ENCODE peak calls at places on chromosomes 7 and 10, in six cellular contexts. L is H9, E is uterus, T is body of pancreas, W is tibial nerve, F is fibroblast of lung. I is an unnamed sample.
A peak's percentile ranks its signal among the peaks of the same experiment; 100 is the strongest.

GRCh38 chr10:89651916-89652573 is 7.0 kb upstream of the PANK1 start:
- DNase-seq in L (no peak), E (no peak), T (no peak), W (no peak), F (no peak), I (no peak)

GRCh38 chr10:127298396-127298795 is 102.0 kb upstream of the INSYN2A start:
- DNase-seq in L (no peak), E (no peak), T (no peak), W (no peak), F (no peak), I (peak; percentile 11)

GRCh38 chr7:78019457-78020130 is 221.0 kb downstream of the PHTF2 start:
- DNase-seq in L (peak; percentile 81), E (peak; percentile 92), T (peak; percentile 92), W (peak; percentile 82), F (peak; percentile 82), I (peak; percentile 88)

GRCh38 chr10:30818854-30819253 is 189.3 kb upstream of the LYZL2 start:
- DNase-seq in L (no peak), E (no peak), T (no peak), W (no peak), F (no peak), I (no peak)

GRCh38 chr7:40879941-40880558 is 745.2 kb downstream of the SUGCT start:
- DNase-seq in L (no peak), E (no peak), T (no peak), W (no peak), F (peak; percentile 39), I (no peak)

GRCh38 chr7:7221602-7222038 is 39.3 kb downstream of the C1GALT1 start:
- DNase-seq in L (no peak), E (no peak), T (no peak), W (no peak), F (peak; percentile 72), I (no peak)

GRCh38 chr10:119431768-119432135 is 110.8 kb downstream of the RGS10 start:
- DNase-seq in L (no peak), E (no peak), T (no peak), W (no peak), F (no peak), I (no peak)

GRCh38 chr7:127393370-127394058 is 1.0 kb upstream of the ZNF800 start:
- DNase-seq in L (peak; percentile 33), E (peak; percentile 24), T (peak; percentile 36), W (no peak), F (no peak), I (no peak)

GRCh38 chr10:45425628-45426563 is 51.9 kb downstream of the ALOX5 start:
- DNase-seq in L (no peak), E (no peak), T (peak; percentile 78), W (no peak), F (no peak), I (no peak)

GRCh38 chr7:38568497-38568896 is 62.7 kb downstream of the AMPH start:
- DNase-seq in L (no peak), E (no peak), T (no peak), W (no peak), F (no peak), I (no peak)

GRCh38 chr7:131723926-131724325 is 167.5 kb upstream of the PODXL start:
- DNase-seq in L (no peak), E (no peak), T (no peak), W (no peak), F (no peak), I (no peak)

GRCh38 chr7:127741764-127742375 is 89.9 kb downstream of the SND1 start:
- DNase-seq in L (no peak), E (no peak), T (no peak), W (no peak), F (no peak), I (no peak)

GRCh38 chr7:149081914-149082313 is 8.6 kb downstream of the ZNF786 start:
- DNase-seq in L (no peak), E (no peak), T (no peak), W (no peak), F (no peak), I (no peak)

GRCh38 chr7:6026011-6026819 is 5.0 kb upstream of the ANKRD61 start:
- DNase-seq in L (peak; percentile 72), E (peak; percentile 43), T (peak; percentile 44), W (no peak), F (peak; percentile 24), I (peak; percentile 67)

DNA sequence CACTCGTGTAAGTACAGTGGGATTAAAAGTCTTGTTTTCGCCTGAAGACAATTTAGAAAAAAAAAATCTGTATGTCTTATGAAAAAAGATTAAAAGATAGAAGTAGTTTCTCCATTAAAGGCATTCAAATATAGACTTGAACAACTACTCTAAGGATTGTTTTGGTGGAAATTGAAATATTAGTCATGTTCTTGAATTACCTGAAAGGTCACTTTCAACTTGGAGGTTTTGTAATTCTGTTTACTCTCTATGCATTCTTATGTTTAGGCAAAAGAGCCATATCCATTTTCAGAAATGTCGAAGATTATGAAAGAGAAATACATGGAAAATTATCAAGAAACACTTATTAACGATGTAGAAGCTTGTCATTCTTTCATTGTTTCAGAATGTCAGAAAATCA is 373.7 kb downstream of the ARL4A start:
- DNase-seq in L (no peak), E (no peak), T (no peak), W (no peak), F (no peak), I (no peak)
- TF ChIP-seq CTCF in L (no peak), E (no peak), T (no peak), W (no peak), F (no peak), I (no peak)

DNA sequence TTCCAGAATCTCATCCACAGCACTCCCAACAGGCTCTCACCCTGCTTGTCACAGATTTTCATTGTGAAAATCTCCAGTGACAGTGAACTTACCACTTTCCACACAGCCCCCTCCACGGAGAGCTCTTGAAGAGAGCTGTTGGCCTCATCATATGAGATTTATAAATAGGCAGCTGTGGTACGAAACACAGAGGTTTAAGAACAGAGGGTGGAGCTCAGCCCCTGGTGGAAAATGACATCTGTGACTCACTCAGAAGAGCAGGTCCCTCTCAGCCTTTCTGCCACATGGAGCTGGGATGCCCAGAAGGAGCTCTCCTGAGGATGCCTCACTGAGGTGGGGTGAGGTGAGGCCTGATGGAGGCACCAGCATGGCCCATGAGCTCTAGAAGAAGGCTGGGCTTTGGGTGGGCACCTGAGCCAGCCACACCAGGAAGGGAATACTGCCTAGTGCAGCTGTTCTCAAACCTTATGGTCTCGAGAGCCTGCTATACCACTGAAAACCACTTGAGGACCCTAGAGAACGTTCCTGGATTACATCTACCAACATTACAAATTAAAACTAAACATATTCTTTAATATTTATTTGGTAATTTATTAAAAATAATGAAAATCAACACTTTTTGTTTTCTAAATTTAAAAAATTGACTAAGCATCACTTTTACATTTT is 25.8 kb upstream of the EEPD1 start:
- DNase-seq in L (no peak), E (no peak), T (no peak), W (no peak), F (no peak), I (no peak)
- H3K4me1 ChIP-seq in L (no peaks in the 10 kb centered on the region), E (no peaks in the 10 kb centered on the region), T (peaks cover 39% of the 10 kb centered on the region), W (no peaks in the 10 kb centered on the region), F (peaks cover 5% of the 10 kb centered on the region), I (peaks cover 45% of the 10 kb centered on the region)

DNA sequence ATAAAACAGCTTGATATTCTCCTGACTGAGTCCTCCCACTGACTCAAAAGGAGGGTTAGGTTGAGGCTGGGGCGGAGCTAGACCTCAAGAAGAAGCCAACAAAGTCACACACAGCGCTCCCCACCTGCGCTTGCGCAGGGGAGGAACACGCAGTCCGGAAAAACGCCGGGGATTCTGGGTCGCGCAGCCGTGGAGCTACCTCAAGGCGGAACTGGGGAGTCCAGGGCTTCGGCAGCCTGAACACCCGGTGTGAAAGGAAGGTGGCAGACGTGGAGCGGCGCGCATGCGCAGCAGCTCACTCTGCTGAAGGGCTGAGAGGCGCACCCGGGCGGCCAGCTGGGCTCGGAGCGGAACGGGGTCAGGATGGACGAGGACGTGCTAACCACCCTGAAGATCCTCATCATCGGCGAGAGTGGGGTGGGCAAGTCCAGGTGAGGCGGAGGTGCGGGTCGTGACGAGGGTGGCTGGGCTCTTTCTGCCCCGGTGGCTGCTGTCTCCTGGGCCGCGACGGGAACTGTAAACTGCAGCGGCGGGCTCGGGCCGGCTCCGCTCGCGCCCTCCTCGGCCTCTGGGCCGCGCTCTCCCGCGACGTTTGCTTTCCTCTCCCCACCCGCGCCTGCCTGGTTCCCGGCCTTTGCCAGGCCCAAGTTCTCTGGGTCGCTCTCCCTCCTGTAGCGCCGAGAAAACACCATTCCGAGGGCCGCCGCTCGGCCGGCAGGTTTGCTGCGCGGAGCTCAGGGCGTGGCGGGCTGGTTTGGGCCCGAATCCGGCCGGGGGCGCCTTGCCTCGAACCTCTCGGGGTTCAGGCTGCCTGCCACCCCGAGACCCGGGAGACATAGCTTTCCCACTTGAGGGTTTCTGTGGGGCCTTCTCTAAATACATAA is at the start of gene RAB18:
- DNase-seq in L (peak; percentile 98), E (peak; percentile 98), T (peak; percentile 99), W (peak; percentile 89), F (peak; percentile 99), I (peak; percentile 98)
- TF ChIP-seq CTCF in L (no peak), E (peak; percentile 42), T (peak; percentile 18), W (peak; percentile 17), F (peak; percentile 5), I (no peak)

GRCh38 chr10:124069341-124069740 is 24.1 kb downstream of the CHST15 start:
- DNase-seq in L (no peak), E (no peak), T (no peak), W (no peak), F (no peak), I (no peak)
- H3K4me1 ChIP-seq in L (peaks cover 5% of the 10 kb centered on the region), E (no peaks in the 10 kb centered on the region), T (peaks cover 17% of the 10 kb centered on the region), W (peaks cover 31% of the 10 kb centered on the region), F (no peaks in the 10 kb centered on the region), I (peaks cover 51% of the 10 kb centered on the region)

GRCh38 chr10:111716032-111716431 is 467.5 kb downstream of the GPAM start:
- DNase-seq in L (no peak), E (no peak), T (no peak), W (no peak), F (peak; percentile 1), I (no peak)
- TF ChIP-seq CTCF in L (no peak), E (no peak), T (no peak), W (no peak), F (no peak), I (no peak)

GRCh38 chr10:103851261-103851660 is 4.1 kb downstream of the SH3PXD2A start:
- DNase-seq in L (no peak), E (no peak), T (no peak), W (no peak), F (no peak), I (no peak)

GRCh38 chr10:103854265-103854686 is 1.1 kb downstream of the SH3PXD2A start:
- DNase-seq in L (peak; percentile 51), E (no peak), T (no peak), W (no peak), F (peak; percentile 68), I (no peak)

GRCh38 chr10:103852189-103852711 is 3.1 kb downstream of the SH3PXD2A start:
- DNase-seq in L (no peak), E (no peak), T (no peak), W (no peak), F (peak; percentile 83), I (no peak)

GRCh38 chr10:103853428-103854264 is 1.7 kb downstream of the SH3PXD2A start:
- DNase-seq in L (no peak), E (no peak), T (no peak), W (no peak), F (no peak), I (no peak)

DNA sequence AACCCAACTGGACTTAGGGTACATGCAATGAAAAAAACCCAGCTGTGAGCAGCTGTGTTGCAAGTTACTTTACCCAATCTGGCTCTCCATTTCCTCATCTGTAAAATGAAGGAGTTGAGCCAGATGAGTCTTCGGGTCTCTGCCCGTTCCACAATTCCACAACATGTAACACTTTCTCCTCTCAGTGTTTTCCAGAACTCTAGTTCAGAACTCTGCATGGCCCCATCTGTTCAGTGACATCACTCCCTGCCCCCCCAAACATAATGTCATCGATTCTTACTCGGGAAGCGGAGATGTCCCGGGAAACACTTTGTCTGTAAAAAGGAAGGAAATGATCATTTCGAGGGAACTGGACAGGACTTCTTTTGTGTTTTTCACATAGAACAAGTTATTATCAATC is 2.5 kb downstream of the SH3PXD2A start:
- DNase-seq in L (no peak), E (no peak), T (no peak), W (no peak), F (peak; percentile 94), I (no peak)
- H3K4me1 ChIP-seq in L (no peaks in the 10 kb centered on the region), E (no peaks in the 10 kb centered on the region), T (peaks cover 63% of the 10 kb centered on the region), W (peaks cover 36% of the 10 kb centered on the region), F (peaks cover 41% of the 10 kb centered on the region), I (peaks cover 72% of the 10 kb centered on the region)

I was measured in stomach.